ENCODE peak calls at places on chromosomes 4 and X, in four cellular contexts. One of them, this sample, is unnamed. For H3K4me1, the result is how much of the 10 kb centered on the place peaks cover.

GRCh38 chr4:31702291-31702690 is 982.1 kb downstream of the PCDH7 start:
- DNase-seq in upper lobe of right lung: no peak
- DNase-seq in heart left ventricle: no peak
- DNase-seq in ovary: no peak
- DNase-seq in this sample: no peak

GRCh38 chr4:111842336-111842735 is 302.9 kb upstream of the FAM241A start:
- DNase-seq in upper lobe of right lung: no peak
- DNase-seq in heart left ventricle: no peak
- DNase-seq in ovary: no peak
- DNase-seq in this sample: no peak

GRCh38 chr4:24743931-24744330 is 51.4 kb upstream of the SOD3 start:
- DNase-seq in ovary: no peak
- DNase-seq in heart left ventricle: no peak
- DNase-seq in upper lobe of right lung: no peak
- DNase-seq in this sample: no peak

GRCh38 chr4:27407616-27408015 is 547.0 kb downstream of the STIM2 start:
- DNase-seq in upper lobe of right lung: no peak
- DNase-seq in ovary: no peak
- DNase-seq in heart left ventricle: no peak
- DNase-seq in this sample: no peak

GRCh38 chrX:12999422-12999821 is 24.5 kb downstream of the TMSB4X start:
- DNase-seq in upper lobe of right lung: no peak
- DNase-seq in ovary: no peak
- DNase-seq in heart left ventricle: no peak
- DNase-seq in this sample: no peak

GRCh38 chrX:135521405-135522131 is 1.1 kb downstream of the INTS6L start:
- DNase-seq in ovary: peak
- DNase-seq in heart left ventricle: peak
- DNase-seq in upper lobe of right lung: peak
- DNase-seq in this sample: peak

GRCh38 chrX:44314259-44314734 is 29.2 kb downstream of the EFHC2 start:
- DNase-seq in heart left ventricle: peak
- DNase-seq in upper lobe of right lung: no peak
- DNase-seq in ovary: no peak
- DNase-seq in this sample: peak

GRCh38 chr4:8079031-8079885 is 79.4 kb downstream of the ABLIM2 start:
- DNase-seq in upper lobe of right lung: no peak
- DNase-seq in heart left ventricle: no peak
- DNase-seq in ovary: no peak
- DNase-seq in this sample: peak

GRCh38 chrX:32116047-32116446 is 1044.2 kb upstream of the FTHL17 start:
- DNase-seq in heart left ventricle: no peak
- DNase-seq in upper lobe of right lung: no peak
- DNase-seq in ovary: no peak
- DNase-seq in this sample: no peak

GRCh38 chr4:42320822-42321388 is 76.4 kb upstream of the SHISA3 start:
- DNase-seq in upper lobe of right lung: no peak
- DNase-seq in ovary: no peak
- DNase-seq in heart left ventricle: no peak
- DNase-seq in this sample: no peak

GRCh38 chr4:84985952-84986351 is 19.5 kb upstream of the WDFY3 start:
- DNase-seq in ovary: no peak
- DNase-seq in upper lobe of right lung: no peak
- DNase-seq in heart left ventricle: no peak
- DNase-seq in this sample: no peak

GRCh38 chr4:4384837-4385236 is 2.1 kb upstream of the NSG1 start:
- DNase-seq in ovary: no peak
- DNase-seq in upper lobe of right lung: no peak
- DNase-seq in heart left ventricle: no peak
- DNase-seq in this sample: no peak

GRCh38 chr4:57410331-57411052 is 300.3 kb upstream of the IGFBP7 start:
- DNase-seq in ovary: no peak
- DNase-seq in upper lobe of right lung: no peak
- DNase-seq in heart left ventricle: peak
- DNase-seq in this sample: no peak

GRCh38 chrX:140918398-140919043 is 83.9 kb upstream of the SPANXB1 start:
- DNase-seq in heart left ventricle: no peak
- DNase-seq in ovary: peak
- DNase-seq in upper lobe of right lung: no peak
- DNase-seq in this sample: no peak

GRCh38 chrX:47217121-47217851 is 1.2 kb upstream of the CDK16 start:
- DNase-seq in upper lobe of right lung: no peak
- DNase-seq in ovary: peak
- DNase-seq in heart left ventricle: no peak
- DNase-seq in this sample: peak

GRCh38 chrX:39813631-39814246 is 284.0 kb downstream of the BCOR start:
- DNase-seq in upper lobe of right lung: no peak
- DNase-seq in ovary: peak
- DNase-seq in heart left ventricle: peak
- DNase-seq in this sample: no peak

GRCh38 chr4:37601527-37601926 is 84.6 kb downstream of the RELL1 start:
- DNase-seq in ovary: no peak
- DNase-seq in upper lobe of right lung: no peak
- DNase-seq in heart left ventricle: no peak
- DNase-seq in this sample: peak

GRCh38 chrX:119617511-119618164 is 11.4 kb upstream of the NKRF start:
- DNase-seq in heart left ventricle: no peak
- DNase-seq in upper lobe of right lung: no peak
- DNase-seq in ovary: no peak
- DNase-seq in this sample: no peak

GRCh38 chr4:89110541-89110985 is 770 bp upstream of the TIGD2 start:
- DNase-seq in heart left ventricle: no peak
- DNase-seq in ovary: no peak
- DNase-seq in upper lobe of right lung: no peak
- DNase-seq in this sample: no peak

GRCh38 chr4:88818650-88819470 is 121.2 kb upstream of the NAP1L5 start:
- DNase-seq in heart left ventricle: peak
- DNase-seq in upper lobe of right lung: no peak
- DNase-seq in ovary: peak
- DNase-seq in this sample: no peak

GRCh38 chr4:37243722-37244582 is 591 bp upstream of the NWD2 start:
- DNase-seq in heart left ventricle: no peak
- DNase-seq in upper lobe of right lung: no peak
- DNase-seq in ovary: no peak
- DNase-seq in this sample: peak

GRCh38 chrX:45852884-45853283 is 652.2 kb upstream of the DIPK2B start:
- DNase-seq in upper lobe of right lung: no peak
- DNase-seq in heart left ventricle: no peak
- DNase-seq in ovary: no peak
- DNase-seq in this sample: no peak

GRCh38 chrX:146881521-146881920 is 67.0 kb upstream of the CXorf51A start:
- DNase-seq in ovary: no peak
- DNase-seq in upper lobe of right lung: no peak
- DNase-seq in heart left ventricle: no peak
- DNase-seq in this sample: no peak

GRCh38 chrX:72019487-72019886 is 108.8 kb downstream of the NHSL2 start:
- DNase-seq in ovary: no peak
- DNase-seq in heart left ventricle: no peak
- DNase-seq in upper lobe of right lung: no peak
- DNase-seq in this sample: no peak

GRCh38 chr4:98470831-98471230 is 187.6 kb downstream of the TSPAN5 start:
- DNase-seq in heart left ventricle: no peak
- DNase-seq in ovary: no peak
- DNase-seq in upper lobe of right lung: no peak
- DNase-seq in this sample: no peak

GRCh38 chr4:80566203-80566872 is 230.8 kb downstream of the CFAP299 start:
- DNase-seq in ovary: no peak
- DNase-seq in upper lobe of right lung: no peak
- DNase-seq in heart left ventricle: no peak
- DNase-seq in this sample: no peak

GRCh38 chr4:76758290-76758882 is 139.6 kb downstream of the SOWAHB start:
- DNase-seq in upper lobe of right lung: no peak
- DNase-seq in heart left ventricle: no peak
- DNase-seq in ovary: no peak
- DNase-seq in this sample: no peak

GRCh38 chr4:99634742-99635360 is 22.8 kb downstream of the C4orf54 start:
- DNase-seq in ovary: no peak
- DNase-seq in upper lobe of right lung: no peak
- DNase-seq in heart left ventricle: no peak
- DNase-seq in this sample: no peak

GRCh38 chr4:99630857-99631256 is 26.8 kb downstream of the C4orf54 start:
- DNase-seq in ovary: no peak
- DNase-seq in upper lobe of right lung: no peak
- DNase-seq in heart left ventricle: no peak
- DNase-seq in this sample: no peak

GRCh38 chr4:99635601-99636000 is 22.0 kb downstream of the C4orf54 start:
- DNase-seq in heart left ventricle: no peak
- DNase-seq in ovary: no peak
- DNase-seq in upper lobe of right lung: no peak
- DNase-seq in this sample: no peak

GRCh38 chr4:99636422-99636821 is 21.2 kb downstream of the C4orf54 start:
- DNase-seq in ovary: no peak
- DNase-seq in heart left ventricle: no peak
- DNase-seq in upper lobe of right lung: no peak
- DNase-seq in this sample: no peak

DNA sequence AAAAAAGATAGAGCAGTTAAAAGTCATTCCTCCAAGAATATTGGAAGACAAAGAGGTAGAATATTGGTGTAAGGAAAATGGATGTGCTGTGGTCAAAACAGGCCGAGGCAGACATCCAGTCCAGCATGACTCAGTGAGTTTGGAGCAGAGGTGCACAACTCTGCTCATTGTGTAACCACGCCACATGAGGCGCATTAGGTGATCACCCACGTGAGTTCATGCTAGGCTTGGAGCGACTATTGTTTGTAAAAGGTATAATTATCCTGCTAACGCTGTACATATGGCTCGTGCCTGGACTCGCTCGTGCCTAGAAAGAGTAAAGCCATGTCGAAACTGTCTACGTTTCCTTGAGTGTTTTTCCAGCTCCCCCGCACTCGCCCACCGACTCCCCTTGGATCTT is 23.9 kb downstream of the C4orf54 start:
- DNase-seq in heart left ventricle: no peak
- DNase-seq in upper lobe of right lung: no peak
- DNase-seq in ovary: no peak
- DNase-seq in this sample: no peak
- TF ChIP-seq CTCF in heart left ventricle: no peak
- TF ChIP-seq CTCF in upper lobe of right lung: no peak
- TF ChIP-seq CTCF in ovary: no peak
- TF ChIP-seq CTCF in this sample: no peak

GRCh38 chr4:101230806-101231426 is 116.4 kb downstream of the PPP3CA start:
- DNase-seq in ovary: no peak
- DNase-seq in upper lobe of right lung: no peak
- DNase-seq in heart left ventricle: no peak
- DNase-seq in this sample: no peak

GRCh38 chr4:101224358-101225218 is 122.7 kb downstream of the PPP3CA start:
- DNase-seq in heart left ventricle: no peak
- DNase-seq in ovary: no peak
- DNase-seq in upper lobe of right lung: no peak
- DNase-seq in this sample: no peak

GRCh38 chr4:101227715-101228114 is 119.6 kb downstream of the PPP3CA start:
- DNase-seq in upper lobe of right lung: no peak
- DNase-seq in heart left ventricle: no peak
- DNase-seq in ovary: no peak
- DNase-seq in this sample: no peak

GRCh38 chr4:101232074-101232776 is 115.1 kb downstream of the PPP3CA start:
- DNase-seq in upper lobe of right lung: no peak
- DNase-seq in heart left ventricle: peak
- DNase-seq in ovary: peak
- DNase-seq in this sample: no peak

DNA sequence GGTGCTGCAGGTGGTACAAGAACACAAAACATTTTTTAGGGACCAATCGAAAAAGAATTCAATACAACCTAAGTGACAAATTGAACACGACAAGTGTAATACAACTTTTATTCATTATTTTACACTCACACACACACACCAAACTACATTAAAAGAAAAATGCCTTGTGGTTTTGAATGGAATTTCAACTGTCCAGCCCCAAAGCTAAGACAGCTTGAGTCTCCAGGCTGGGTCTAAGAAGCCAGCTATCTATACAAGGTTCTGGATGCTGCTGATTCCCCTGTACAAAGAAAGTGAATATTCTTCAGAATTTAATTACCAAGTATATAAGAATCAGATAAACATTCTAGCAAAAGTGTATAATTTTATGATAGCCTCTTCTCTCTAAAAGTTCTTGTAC is 118.2 kb downstream of the PPP3CA start:
- DNase-seq in upper lobe of right lung: no peak
- DNase-seq in ovary: no peak
- DNase-seq in heart left ventricle: no peak
- DNase-seq in this sample: no peak
- H3K4me1 ChIP-seq in upper lobe of right lung: under half
- H3K4me1 ChIP-seq in ovary: under half
- H3K4me1 ChIP-seq in heart left ventricle: under half
- H3K4me1 ChIP-seq in this sample: under half

GRCh38 chr4:173436149-173436579 is 37.2 kb upstream of the SCRG1 start:
- DNase-seq in upper lobe of right lung: no peak
- DNase-seq in heart left ventricle: no peak
- DNase-seq in ovary: no peak
- DNase-seq in this sample: no peak

GRCh38 chr4:173440888-173441287 is 42.0 kb upstream of the SCRG1 start:
- DNase-seq in ovary: no peak
- DNase-seq in upper lobe of right lung: no peak
- DNase-seq in heart left ventricle: no peak
- DNase-seq in this sample: no peak

GRCh38 chr4:173433447-173433846 is 34.5 kb upstream of the SCRG1 start:
- DNase-seq in heart left ventricle: no peak
- DNase-seq in ovary: no peak
- DNase-seq in upper lobe of right lung: no peak
- DNase-seq in this sample: no peak

GRCh38 chr4:173434226-173434625 is 35.3 kb upstream of the SCRG1 start:
- DNase-seq in upper lobe of right lung: no peak
- DNase-seq in heart left ventricle: no peak
- DNase-seq in ovary: no peak
- DNase-seq in this sample: no peak

DNA sequence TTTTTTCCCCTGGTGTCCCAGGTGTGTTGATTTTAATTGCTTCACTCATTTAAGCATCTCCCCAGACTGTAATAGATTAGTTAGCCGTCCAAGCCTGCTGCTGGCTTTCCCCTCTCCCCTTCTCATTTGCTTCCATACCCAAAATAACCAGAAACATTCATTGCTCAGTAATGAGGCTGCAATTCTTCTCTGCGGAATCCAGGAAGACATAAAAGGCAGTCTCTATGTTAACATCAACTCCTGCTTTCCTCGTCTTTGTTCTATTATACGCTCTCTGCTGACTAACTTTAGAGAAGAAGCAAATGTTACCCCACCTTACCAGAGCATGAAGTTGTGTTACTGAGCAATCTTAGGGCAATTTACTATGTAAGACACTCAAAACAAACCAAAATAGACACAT is 38.0 kb upstream of the SCRG1 start:
- DNase-seq in upper lobe of right lung: no peak
- DNase-seq in heart left ventricle: no peak
- DNase-seq in ovary: no peak
- DNase-seq in this sample: no peak
- H3K27ac ChIP-seq in upper lobe of right lung: no peak
- H3K27ac ChIP-seq in heart left ventricle: no peak
- H3K27ac ChIP-seq in ovary: no peak
- H3K27ac ChIP-seq in this sample: no peak

DNA sequence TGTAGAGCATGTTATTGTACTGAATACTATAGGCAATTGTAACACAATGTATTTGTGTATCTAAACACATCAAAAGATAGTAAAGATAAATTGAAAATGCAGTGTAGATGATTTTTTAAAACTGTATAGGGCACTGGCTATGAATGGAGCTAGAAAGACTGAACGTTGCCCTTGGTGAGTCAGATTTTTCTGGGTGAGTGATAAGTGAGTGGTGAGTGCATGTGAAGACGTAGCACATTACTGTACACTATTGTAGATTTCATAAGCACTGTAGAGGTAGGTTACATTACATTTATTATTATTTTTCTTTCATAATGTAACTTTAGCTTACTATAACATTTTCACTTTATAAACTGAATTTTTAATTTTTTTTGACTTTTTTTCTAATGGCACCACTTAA is 1491.6 kb downstream of the TECRL start:
- DNase-seq in ovary: no peak
- DNase-seq in upper lobe of right lung: no peak
- DNase-seq in heart left ventricle: no peak
- DNase-seq in this sample: no peak
- TF ChIP-seq CTCF in ovary: no peak
- TF ChIP-seq CTCF in upper lobe of right lung: no peak
- TF ChIP-seq CTCF in heart left ventricle: no peak
- TF ChIP-seq CTCF in this sample: no peak

This sample was measured in lower lobe of right lung.